ENCODE peak calls at places on chromosomes 4 and X, in four cellular contexts. A, H, Y and T are unnamed samples.

GRCh38 chr4:65661469-65661868 is 8.8 kb downstream of the EPHA5 start:
- DNase-seq in A (no peak), H (no peak), Y (no peak), T (no peak)

GRCh38 chr4:7338059-7338452 is 96.7 kb downstream of the PSAPL1 start:
- DNase-seq in H (no peak), A (no peak), Y (no peak), T (no peak)

GRCh38 chr4:145536044-145536443 is 54.4 kb downstream of the SMAD1 start:
- DNase-seq in Y (no peak), A (no peak), H (no peak), T (no peak)

GRCh38 chr4:21888195-21888976 is 60.2 kb downstream of the KCNIP4 start:
- DNase-seq in H (no peak), A (peak; percentile 86), Y (no peak), T (no peak)

GRCh38 chrX:22357621-22358020 is 84.9 kb downstream of the CBLL2 start:
- DNase-seq in Y (no peak), A (no peak), H (no peak), T (no peak)

GRCh38 chr4:74900862-74901261 is 32.1 kb upstream of the PARM1 start:
- DNase-seq in Y (no peak), H (no peak), A (no peak), T (no peak)

GRCh38 chr4:78569291-78569821 is 17.8 kb downstream of the ANXA3 start:
- DNase-seq in Y (no peak), H (no peak), A (peak; percentile 67), T (no peak)

GRCh38 chr4:41095192-41095872 is 119.0 kb downstream of the APBB2 start:
- DNase-seq in Y (no peak), H (no peak), A (no peak), T (no peak)

GRCh38 chrX:16610121-16610565 is 39.8 kb upstream of the S100G start:
- DNase-seq in H (no peak), A (no peak), Y (no peak), T (no peak)

GRCh38 chrX:926991-927390 is 285.5 kb downstream of the CRLF2 start:
- DNase-seq in A (no peak), H (no peak), Y (no peak), T (no peak)

GRCh38 chr4:37735578-37735977 is 49.4 kb upstream of the RELL1 start:
- DNase-seq in Y (peak; percentile 46), A (no peak), H (no peak), T (no peak)

GRCh38 chrX:47605024-47605423 is 14.6 kb downstream of the SYN1 start:
- DNase-seq in A (no peak), Y (no peak), H (no peak), T (no peak)

GRCh38 chrX:85627363-85627762 is 247.9 kb upstream of the POF1B start:
- DNase-seq in A (no peak), Y (no peak), H (no peak), T (no peak)

GRCh38 chrX:68432648-68433047 is 647 bp downstream of the OPHN1 start:
- DNase-seq in A (no peak), Y (no peak), H (no peak), T (no peak)

GRCh38 chr4:38774181-38774580 is 8.6 kb downstream of the TLR10 start:
- DNase-seq in H (no peak), Y (no peak), A (no peak), T (no peak)

GRCh38 chrX:42755820-42756219 is 22.1 kb downstream of the PPP1R2C start:
- DNase-seq in H (peak; percentile 14), Y (peak; percentile 56), A (peak; percentile 22), T (no peak)

GRCh38 chr4:56408978-56409377 is 21.7 kb upstream of the AASDH start:
- DNase-seq in H (no peak), Y (no peak), A (no peak), T (no peak)

GRCh38 chrX:46819136-46819535 is 17.7 kb upstream of the RP2 start:
- DNase-seq in A (no peak), H (no peak), Y (no peak), T (no peak)

GRCh38 chrX:16711219-16712115 is 1.0 kb downstream of the CTPS2 start:
- DNase-seq in A (no peak), Y (no peak), H (no peak), T (peak; percentile 20)

GRCh38 chr4:99815597-99816011 is 1.0 kb upstream of the DAPP1 start:
- DNase-seq in A (no peak), Y (no peak), H (no peak), T (no peak)

GRCh38 chr4:83320548-83320947 is 14.1 kb downstream of the HPSE start:
- DNase-seq in A (no peak), H (peak; percentile 45), Y (peak; percentile 74), T (no peak)

GRCh38 chrX:148947399-148948025 is 447.1 kb downstream of the AFF2 start:
- DNase-seq in H (no peak), A (no peak), Y (no peak), T (no peak)

GRCh38 chrX:140701480-140701879 is 8.1 kb upstream of the LINC00632 start:
- DNase-seq in A (no peak), H (no peak), Y (no peak), T (no peak)

GRCh38 chr4:112704991-112705845 is 68.3 kb downstream of the LARP7 start:
- DNase-seq in Y (peak; percentile 28), H (peak; percentile 38), A (no peak), T (peak; percentile 26)

DNA sequence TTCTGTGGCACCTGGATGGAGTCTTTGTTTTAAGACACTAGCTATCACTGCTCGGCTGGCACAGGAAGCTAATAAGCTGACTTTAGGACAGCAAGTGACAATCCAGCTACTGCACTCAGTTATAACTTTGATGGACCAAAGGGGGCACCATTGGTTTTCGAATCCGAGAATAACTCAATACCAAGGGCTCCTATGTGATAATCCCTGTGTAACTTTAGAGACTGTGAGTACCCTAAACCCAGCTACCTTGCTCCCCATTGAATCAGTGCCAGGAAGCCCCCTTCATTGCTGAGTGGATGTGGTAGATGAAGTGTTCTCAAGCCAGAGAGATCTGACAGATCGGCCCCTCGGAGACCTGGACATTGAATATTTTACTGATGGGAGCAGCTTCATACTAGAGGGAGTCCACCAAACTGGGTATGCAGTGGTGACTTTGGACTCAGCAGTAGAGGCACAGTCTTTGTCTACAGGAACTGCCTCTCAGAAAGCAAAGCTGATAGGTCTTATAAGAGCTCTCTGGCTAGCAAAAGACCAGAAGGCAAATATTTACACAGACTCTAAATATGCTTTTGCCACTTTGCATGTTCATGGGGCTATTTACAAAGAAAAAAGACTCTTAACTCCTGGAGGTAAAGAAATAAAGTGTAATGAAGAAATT is 35.5 kb upstream of the UGT2B7 start:
- DNase-seq in Y (no peak), H (no peak), A (no peak), T (no peak)
- TF ChIP-seq CTCF in Y (no peak), H (no peak), A (peak; percentile 9), T (no peak)

GRCh38 chrX:7706032-7706431 is 136.9 kb upstream of the VCX start:
- DNase-seq in Y (no peak), H (no peak), A (no peak), T (no peak)
- TF ChIP-seq CTCF in Y (no peak), H (peak; percentile 36), A (peak; percentile 22), T (no peak)

DNA sequence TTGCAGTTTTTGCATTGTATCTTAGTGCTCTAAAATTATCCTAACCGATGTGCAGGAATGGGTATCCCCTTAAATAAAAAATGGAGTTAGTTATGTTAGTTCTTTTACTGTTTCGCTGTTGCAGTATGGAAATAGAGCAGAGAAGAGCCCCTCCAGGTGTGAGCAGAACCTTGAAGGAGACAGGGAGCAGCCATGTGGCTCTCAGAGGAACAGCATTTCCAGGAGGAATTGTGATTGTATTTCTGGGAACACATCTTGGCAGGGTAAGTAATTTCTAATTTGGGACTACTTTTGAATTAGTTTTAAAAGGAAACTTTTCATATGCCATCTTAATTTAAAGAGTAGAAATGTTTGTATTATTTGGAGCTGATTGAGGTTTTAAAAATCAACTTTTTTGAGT is 5.3 kb upstream of the CCDC158 start:
- DNase-seq in H (no peak), Y (no peak), A (no peak), T (no peak)
- TF ChIP-seq CTCF in H (no peak), Y (peak; percentile 13), A (peak; percentile 59), T (no peak)

GRCh38 chr4:185203380-185204237 is at the start of gene CFAP97:
- DNase-seq in Y (peak; percentile 89), H (peak; percentile 90), A (no peak), T (peak; percentile 85)
- TF ChIP-seq CTCF in Y (no peak), H (peak; percentile 24), A (no peak), T (peak; percentile 13)